ENCODE peak calls at places on chromosomes 3 and 15, in seven cellular contexts. V, Q, Y, P, I, E and L are unnamed samples.

GRCh38 chr3:5036858-5037257 is 57.6 kb downstream of the BHLHE40 start:
- DNase-seq in I (no peak), E (no peak), V (no peak), P (no peak), Q (no peak), Y (no peak), L (no peak)

GRCh38 chr3:81888822-81889557 is 127.5 kb upstream of the GBE1 start:
- DNase-seq in V (no peak), Y (no peak), E (no peak), I (no peak), Q (no peak), P (peak; percentile 4), L (no peak)

GRCh38 chr3:43998374-43998840 is 243.3 kb upstream of the TOPAZ1 start:
- DNase-seq in P (no peak), E (peak; percentile 10), Q (peak; percentile 56), Y (no peak), I (peak; percentile 61), V (no peak), L (no peak)

GRCh38 chr3:158912621-158913020 is 110.8 kb downstream of the MFSD1 start:
- DNase-seq in V (no peak), Y (no peak), Q (no peak), I (no peak), E (no peak), P (no peak), L (no peak)

GRCh38 chr3:78506581-78507195 is 1261.1 kb downstream of the ROBO1 start:
- DNase-seq in Q (no peak), Y (no peak), E (peak; percentile 34), P (no peak), V (no peak), I (peak; percentile 57), L (no peak)

GRCh38 chr3:132343018-132343612 is 25.9 kb downstream of the ACP3 start:
- DNase-seq in V (peak; percentile 38), I (peak; percentile 70), Y (no peak), Q (peak; percentile 39), P (peak; percentile 66), E (peak; percentile 72), L (peak; percentile 48)

GRCh38 chr3:69781593-69781992 is 42.3 kb downstream of the MITF start:
- DNase-seq in Q (no peak), E (no peak), Y (no peak), I (no peak), P (no peak), V (no peak), L (no peak)

GRCh38 chr3:187027531-187027936 is 97.2 kb downstream of the ST6GAL1 start:
- DNase-seq in E (no peak), V (no peak), I (no peak), Q (no peak), Y (no peak), P (no peak), L (no peak)

GRCh38 chr15:58302832-58303231 is 129.0 kb upstream of the LIPC start:
- DNase-seq in E (peak; percentile 14), I (no peak), Y (no peak), Q (no peak), P (peak; percentile 40), V (no peak), L (no peak)

GRCh38 chr3:160808838-160809237 is 52.8 kb downstream of the PPM1L start:
- DNase-seq in E (no peak), Y (no peak), Q (no peak), I (no peak), V (no peak), P (no peak), L (no peak)

GRCh38 chr3:193869221-193870201 is 266.4 kb upstream of the HES1 start:
- DNase-seq in P (peak; percentile 91), Q (peak; percentile 88), E (peak; percentile 96), V (peak; percentile 83), I (peak; percentile 94), Y (peak; percentile 81), L (peak; percentile 60)

GRCh38 chr3:180690061-180690460 is 10.8 kb upstream of the CCDC39 start:
- DNase-seq in Y (no peak), E (no peak), V (no peak), I (no peak), P (no peak), Q (no peak), L (no peak)

GRCh38 chr3:8441969-8442559 is 59.6 kb upstream of the LMCD1 start:
- DNase-seq in Y (peak; percentile 39), Q (peak; percentile 64), E (peak; percentile 82), I (peak; percentile 96), V (peak; percentile 7), P (peak; percentile 77), L (peak; percentile 63)

GRCh38 chr3:196241704-196242103 is 25.4 kb downstream of the SLC51A start:
- DNase-seq in P (no peak), E (no peak), Q (no peak), V (no peak), Y (no peak), I (no peak), L (no peak)

GRCh38 chr3:42751609-42752008 is 21.4 kb downstream of the CCDC13 start:
- DNase-seq in E (no peak), Q (peak; percentile 14), I (no peak), V (no peak), P (no peak), Y (no peak), L (no peak)

GRCh38 chr3:152474585-152474984 is 205.9 kb downstream of the MBNL1 start:
- DNase-seq in Q (no peak), V (peak; percentile 69), E (peak; percentile 83), I (peak; percentile 75), P (peak; percentile 84), Y (no peak), L (no peak)

GRCh38 chr3:122572940-122573412 is 4.5 kb upstream of the PARP15 start:
- DNase-seq in Y (peak; percentile 15), P (peak; percentile 41), I (peak; percentile 71), E (peak; percentile 24), Q (peak; percentile 67), V (peak; percentile 12), L (no peak)

GRCh38 chr15:65778269-65778668 is 13.8 kb downstream of the DENND4A start:
- DNase-seq in Y (no peak), V (no peak), Q (no peak), E (no peak), I (no peak), P (no peak), L (no peak)

GRCh38 chr3:141795719-141796435 is 32.7 kb downstream of the GRK7 start:
- DNase-seq in Q (no peak), I (no peak), E (peak; percentile 37), Y (no peak), V (no peak), P (no peak), L (no peak)

DNA sequence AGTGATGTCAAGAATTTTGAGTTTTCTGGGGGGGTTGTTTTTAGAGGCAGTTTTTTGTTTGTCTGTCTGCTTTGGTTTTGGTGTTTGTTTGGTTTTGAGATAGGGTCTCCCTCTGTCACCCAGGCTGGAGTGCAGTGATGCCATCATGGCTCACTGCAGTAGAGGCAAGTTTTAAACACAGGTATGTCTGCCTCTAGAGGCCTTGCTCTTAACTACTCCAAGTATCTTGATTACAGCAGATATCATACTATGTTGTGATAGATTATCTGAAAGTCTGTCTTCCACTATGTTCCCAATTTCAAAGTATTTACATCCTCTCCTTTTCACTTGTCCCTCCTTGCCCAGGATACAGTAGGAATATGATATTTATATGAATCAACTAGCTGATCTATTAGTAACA is 57.7 kb downstream of the ERC2 start:
- DNase-seq in Q (no peak), I (peak; percentile 19), Y (no peak), V (no peak), E (no peak), P (no peak), L (no peak)
- H2BK5ac ChIP-seq in Q (no peak overlapping the region), I (no peak overlapping the region), Y (no peak overlapping the region), V (no peak overlapping the region), E (no peak overlapping the region), P (no peak overlapping the region), L (no peak overlapping the region)

DNA sequence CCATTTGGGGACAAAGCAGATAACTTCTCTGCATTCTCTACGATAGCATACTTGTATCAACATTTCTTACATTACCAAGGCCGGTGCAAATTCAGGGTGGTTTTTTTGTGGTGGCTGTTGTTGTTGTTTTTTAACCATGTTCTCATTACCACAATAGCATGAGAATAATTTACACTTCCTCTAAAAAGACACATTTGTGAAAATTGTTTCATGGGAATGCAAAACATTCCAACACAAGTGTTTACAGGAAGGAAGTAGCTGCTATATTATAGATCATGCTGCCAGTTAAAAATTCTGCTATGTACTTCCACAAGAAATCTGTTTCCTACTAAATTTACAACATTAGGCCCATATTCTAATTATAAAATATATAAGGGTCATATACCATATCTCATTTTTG is 60.3 kb downstream of the UACA start:
- DNase-seq in I (no peak), E (peak; percentile 44), V (no peak), Q (no peak), Y (no peak), P (no peak), L (no peak)
- H3K9ac ChIP-seq in I (no peak overlapping the region), E (peak overlapping the region; percentile 93), V (no peak overlapping the region), Q (no peak overlapping the region), Y (no peak overlapping the region), P (no peak overlapping the region), L (no peak overlapping the region)

GRCh38 chr15:88681610-88682221 is 42.9 kb downstream of the ISG20 start:
- DNase-seq in Q (no peak), E (no peak), P (no peak), V (no peak), I (no peak), Y (no peak), L (no peak)

GRCh38 chr15:88686166-88686565 is 47.4 kb downstream of the ISG20 start:
- DNase-seq in P (no peak), V (no peak), E (no peak), Q (no peak), Y (no peak), I (no peak), L (no peak)

GRCh38 chr15:88680241-88680910 is 41.6 kb downstream of the ISG20 start:
- DNase-seq in Y (no peak), Q (no peak), V (no peak), E (no peak), P (no peak), I (no peak), L (no peak)

GRCh38 chr15:88688394-88688933 is 49.6 kb downstream of the ISG20 start:
- DNase-seq in E (no peak), Y (no peak), P (no peak), Q (no peak), V (no peak), I (peak; percentile 33), L (no peak)

DNA sequence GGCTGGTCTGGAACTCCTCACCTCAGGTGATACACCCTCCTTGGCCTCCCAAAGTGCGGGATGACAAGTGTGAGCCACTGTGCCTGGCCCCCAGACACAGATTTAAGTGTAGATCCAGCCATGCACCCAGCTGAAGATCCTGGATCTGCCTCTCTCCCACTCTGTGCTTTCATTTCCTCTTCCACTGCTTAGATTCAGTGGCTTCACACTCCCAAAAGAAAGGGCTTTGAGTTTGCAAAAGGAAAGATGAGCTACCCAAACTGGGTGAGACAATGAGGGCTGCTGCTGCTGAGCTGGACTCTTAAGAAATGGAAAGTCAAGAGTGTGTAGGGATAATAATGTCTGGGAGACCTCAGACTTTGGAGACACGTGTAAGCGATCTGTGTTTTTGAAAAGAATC is 45.5 kb downstream of the ISG20 start:
- DNase-seq in E (no peak), P (no peak), Y (no peak), I (no peak), Q (no peak), V (no peak), L (no peak)
- H4K8ac ChIP-seq in E (no peak overlapping the region), P (no peak overlapping the region), Y (no peak overlapping the region), I (no peak overlapping the region), Q (no peak overlapping the region), V (no peak overlapping the region), L (no peak overlapping the region)

DNA sequence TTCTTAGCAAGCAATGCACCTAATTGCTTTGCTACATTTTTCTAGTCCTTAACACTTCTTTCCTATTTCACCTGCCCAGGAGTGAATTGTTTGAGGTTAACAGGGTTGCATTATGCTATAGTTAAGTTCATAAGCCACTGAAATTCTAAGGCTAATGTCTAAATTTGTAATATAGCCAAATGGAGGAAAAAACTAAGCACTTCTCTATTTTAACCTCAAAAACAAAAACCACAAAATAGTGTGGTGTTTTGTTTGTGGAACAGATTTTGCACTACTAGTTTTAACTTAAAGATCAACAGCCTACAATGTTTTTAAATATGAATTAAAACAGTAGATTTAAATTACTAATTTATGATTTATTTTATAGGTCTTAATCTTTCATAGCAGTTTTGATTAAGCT is 5.5 kb downstream of the ATOSA start:
- DNase-seq in I (no peak), V (no peak), Y (no peak), P (no peak), E (no peak), Q (no peak), L (no peak)
- H2BK5ac ChIP-seq in I (no peak overlapping the region), V (no peak overlapping the region), Y (no peak overlapping the region), P (no peak overlapping the region), E (no peak overlapping the region), Q (no peak overlapping the region), L (no peak overlapping the region)